ENCODE peak calls at places on chromosomes 16 and 17, in nine cellular contexts. A is H4; U is T-helper 9 cell; N is Right ventricle myocardium superior; K is BE2C; B is activated CD4-positive, CD25-positive, alpha-beta regulatory T cell treated with anti-CD3 and anti-CD28 coated beads, Interleukin-2, amount 50 U/mL, for 16 hours; E is stomach; W is stimulated activated CD8-positive, alpha-beta memory T cell treated with anti-CD3 and anti-CD28 coated beads, Interleukin-4, amount 100 ng/mL, for 4 hours; L is stimulated activated naive CD8-positive, alpha-beta T cell treated with anti-CD3 and anti-CD28 coated beads, Interleukin-15, Interleukin-2, amounts not matched to agents 100 U/mL and 50 U/mL, for 24 hours. Y is an unnamed sample.

GRCh38 chr16:88681709-88682451 is 4.4 kb downstream of the SNAI3 start:
- DNase-seq in A (no peak), U (no peak), N (peak), K (no peak), B (no peak), E (peak), W (no peak), L (peak), Y (no peak)

GRCh38 chr16:46763147-46763546 is 15.0 kb upstream of the MYLK3 start:
- DNase-seq in A (peak), U (no peak), N (peak), K (peak), B (no peak), E (no peak), W (no peak), L (no peak), Y (no peak)

GRCh38 chr17:36977568-36977967 is 28.8 kb downstream of the AATF start:
- DNase-seq in A (no peak), U (no peak), N (no peak), K (no peak), B (no peak), E (no peak), W (no peak), L (no peak), Y (no peak)

GRCh38 chr17:65485388-65486299 is 75.8 kb downstream of the AXIN2 start:
- DNase-seq in A (no peak), U (no peak), N (peak), K (no peak), B (no peak), E (no peak), W (no peak), L (no peak), Y (no peak)

GRCh38 chr16:77715145-77715544 is 7.2 kb upstream of the NUDT7 start:
- DNase-seq in A (no peak), U (no peak), N (no peak), K (no peak), B (no peak), E (no peak), W (no peak), L (no peak), Y (no peak)

GRCh38 chr16:16137110-16137509 is 86.2 kb downstream of the ABCC6 start:
- DNase-seq in A (no peak), U (no peak), N (no peak), K (no peak), B (no peak), E (no peak), W (no peak), L (no peak), Y (no peak)

GRCh38 chr17:51828901-51829300 is 329.6 kb downstream of the CA10 start:
- DNase-seq in A (no peak), U (no peak), N (no peak), K (no peak), B (no peak), E (no peak), W (no peak), L (no peak), Y (no peak)

GRCh38 chr16:75208861-75209505 is 2.0 kb upstream of the CTRB2 start:
- DNase-seq in A (no peak), U (no peak), N (peak), K (no peak), B (no peak), E (no peak), W (no peak), L (no peak), Y (no peak)

GRCh38 chr16:75065149-75065807 is 51.3 kb downstream of the LDHD start:
- DNase-seq in A (no peak), U (no peak), N (no peak), K (no peak), B (no peak), E (no peak), W (peak), L (peak), Y (no peak)

GRCh38 chr17:80843741-80844156 is 147.9 kb upstream of the CHMP6 start:
- DNase-seq in A (no peak), U (no peak), N (no peak), K (no peak), B (no peak), E (no peak), W (no peak), L (no peak), Y (no peak)

GRCh38 chr17:6254036-6254435 is 180.9 kb downstream of the AIPL1 start:
- DNase-seq in A (no peak), U (no peak), N (no peak), K (no peak), B (no peak), E (no peak), W (no peak), L (no peak), Y (no peak)

GRCh38 chr17:57010495-57010894 is 32.6 kb downstream of the SCPEP1 start:
- DNase-seq in A (no peak), U (no peak), N (no peak), K (no peak), B (no peak), E (no peak), W (no peak), L (no peak), Y (no peak)

GRCh38 chr17:82937411-82938371 is 97.9 kb upstream of the ZNF750 start:
- DNase-seq in A (no peak), U (no peak), N (peak), K (peak), B (no peak), E (peak), W (no peak), L (no peak), Y (peak)

GRCh38 chr17:65556014-65556909 is 5.2 kb downstream of the AXIN2 start:
- DNase-seq in A (peak), U (peak), N (peak), K (peak), B (peak), E (peak), W (peak), L (peak), Y (peak)

GRCh38 chr17:79965806-79966205 is 69.9 kb downstream of the TBC1D16 start:
- DNase-seq in A (no peak), U (no peak), N (no peak), K (no peak), B (no peak), E (peak), W (no peak), L (no peak), Y (no peak)

Y was measured in uterus.